ENCODE peak calls at places on chromosome 9, in seven cellular contexts. N is ovary, E is hepatocyte, O is prostate gland, C is adrenal gland, Q is suprapubic skin, I is fibroblast of lung. V is an unnamed sample.

GRCh38 chr9:111271481-111272080 is 58.4 kb downstream of the OR2K2 start:
- DNase-seq in N (no peak), E (no peak), O (no peak), C (no peak), Q (no peak), I (peak; percentile 51), V (no peak)

GRCh38 chr9:82882133-82882532 is 180.8 kb downstream of the RASEF start:
- DNase-seq in N (no peak), E (no peak), O (no peak), C (no peak), Q (no peak), I (peak; percentile 73), V (no peak)

GRCh38 chr9:127132921-127133647 is 10.6 kb upstream of the ANGPTL2 start:
- DNase-seq in N (peak; percentile 35), E (peak; percentile 68), O (peak; percentile 70), C (no peak), Q (peak; percentile 77), I (peak; percentile 61), V (peak; percentile 75)

GRCh38 chr9:88578486-88579362 is 43.7 kb downstream of the NXNL2 start:
- DNase-seq in N (peak; percentile 84), E (peak; percentile 90), O (peak; percentile 72), C (peak; percentile 83), Q (peak; percentile 86), I (peak; percentile 56), V (peak; percentile 87)

GRCh38 chr9:72718503-72718902 is 197.1 kb downstream of the TMC1 start:
- DNase-seq in N (no peak), E (no peak), O (no peak), C (no peak), Q (no peak), I (no peak), V (no peak)

GRCh38 chr9:73200694-73201432 is 49.2 kb downstream of the ANXA1 start:
- DNase-seq in N (no peak), E (peak; percentile 59), O (no peak), C (no peak), Q (no peak), I (peak; percentile 15), V (no peak)

GRCh38 chr9:123928471-123929176 is 1.3 kb downstream of the DENND1A start:
- DNase-seq in N (no peak), E (no peak), O (no peak), C (no peak), Q (no peak), I (peak; percentile 39), V (peak; percentile 9)

GRCh38 chr9:116632990-116633441 is 54.1 kb upstream of the TRIM32 start:
- DNase-seq in N (no peak), E (no peak), O (no peak), C (no peak), Q (no peak), I (peak; percentile 82), V (no peak)

GRCh38 chr9:13568446-13568845 is 289.0 kb upstream of the MPDZ start:
- DNase-seq in N (no peak), E (no peak), O (no peak), C (peak; percentile 15), Q (no peak), I (peak; percentile 41), V (no peak)

GRCh38 chr9:130458027-130458803 is 13.5 kb downstream of the ASS1 start:
- DNase-seq in N (no peak), E (no peak), O (no peak), C (no peak), Q (no peak), I (no peak), V (no peak)

GRCh38 chr9:87671478-87671877 is 54.4 kb upstream of the CTSL start:
- DNase-seq in N (no peak), E (no peak), O (no peak), C (no peak), Q (no peak), I (no peak), V (no peak)

GRCh38 chr9:70053864-70054263 is 10.2 kb downstream of the MAMDC2 start:
- DNase-seq in N (no peak), E (no peak), O (peak; percentile 79), C (no peak), Q (no peak), I (no peak), V (no peak)

GRCh38 chr9:113548221-113549041 is 84.9 kb downstream of the RGS3 start:
- DNase-seq in N (peak; percentile 61), E (peak; percentile 84), O (no peak), C (peak; percentile 86), Q (no peak), I (peak; percentile 88), V (peak; percentile 86)

GRCh38 chr9:104750185-104750762 is 2.8 kb downstream of the NIPSNAP3A start:
- DNase-seq in N (no peak), E (no peak), O (no peak), C (no peak), Q (no peak), I (no peak), V (no peak)
- TF ChIP-seq CTCF in N (no peak), E (no peak), O (no peak), C (no peak), Q (no peak), I (no peak), V (no peak)

DNA sequence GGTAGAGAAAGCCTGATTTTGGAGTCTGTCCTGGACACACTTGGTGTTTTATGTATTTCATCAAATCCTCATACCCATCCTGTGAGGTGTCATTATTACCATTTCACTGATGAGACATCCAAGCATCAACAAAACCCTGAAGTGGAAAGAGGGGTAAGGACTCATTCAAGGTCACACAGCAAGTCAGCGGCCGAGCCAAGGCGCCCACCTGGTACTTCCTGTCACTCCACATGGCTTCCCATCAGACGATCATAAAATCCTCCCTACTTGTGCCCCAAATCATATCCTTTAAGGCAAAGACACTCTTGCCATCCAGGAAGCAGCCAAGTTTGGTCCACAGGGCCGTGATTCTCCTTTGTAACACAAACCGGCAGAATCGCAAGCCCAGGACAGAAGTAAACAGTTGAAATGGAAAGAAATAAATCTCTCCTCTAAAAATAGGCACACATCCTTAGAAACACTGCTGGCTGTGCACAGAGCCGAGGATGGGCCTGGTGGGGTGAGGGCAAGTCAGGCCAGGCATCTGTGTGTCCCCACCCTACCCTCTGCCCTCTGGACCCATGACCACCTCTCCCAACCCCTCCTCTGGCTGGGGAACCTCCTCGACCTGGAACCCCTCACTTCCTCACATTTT is 30.4 kb downstream of the TMOD1 start:
- DNase-seq in N (peak; percentile 42), E (no peak), O (no peak), C (no peak), Q (no peak), I (no peak), V (no peak)
- H3K27ac ChIP-seq in N (peak overlapping the region; percentile 43), E (no peak overlapping the region), O (peak overlapping the region; percentile 22), C (no peak overlapping the region), Q (no peak overlapping the region), I (no peak overlapping the region), V (no peak overlapping the region)

GRCh38 chr9:90330215-90330614 is 312.4 kb downstream of the DIRAS2 start:
- DNase-seq in N (no peak), E (no peak), O (no peak), C (no peak), Q (no peak), I (no peak), V (no peak)

GRCh38 chr9:90326219-90326618 is 316.4 kb downstream of the DIRAS2 start:
- DNase-seq in N (no peak), E (no peak), O (no peak), C (no peak), Q (no peak), I (peak; percentile 25), V (no peak)

GRCh38 chr9:90333226-90333625 is 309.4 kb downstream of the DIRAS2 start:
- DNase-seq in N (no peak), E (no peak), O (no peak), C (no peak), Q (no peak), I (no peak), V (no peak)

DNA sequence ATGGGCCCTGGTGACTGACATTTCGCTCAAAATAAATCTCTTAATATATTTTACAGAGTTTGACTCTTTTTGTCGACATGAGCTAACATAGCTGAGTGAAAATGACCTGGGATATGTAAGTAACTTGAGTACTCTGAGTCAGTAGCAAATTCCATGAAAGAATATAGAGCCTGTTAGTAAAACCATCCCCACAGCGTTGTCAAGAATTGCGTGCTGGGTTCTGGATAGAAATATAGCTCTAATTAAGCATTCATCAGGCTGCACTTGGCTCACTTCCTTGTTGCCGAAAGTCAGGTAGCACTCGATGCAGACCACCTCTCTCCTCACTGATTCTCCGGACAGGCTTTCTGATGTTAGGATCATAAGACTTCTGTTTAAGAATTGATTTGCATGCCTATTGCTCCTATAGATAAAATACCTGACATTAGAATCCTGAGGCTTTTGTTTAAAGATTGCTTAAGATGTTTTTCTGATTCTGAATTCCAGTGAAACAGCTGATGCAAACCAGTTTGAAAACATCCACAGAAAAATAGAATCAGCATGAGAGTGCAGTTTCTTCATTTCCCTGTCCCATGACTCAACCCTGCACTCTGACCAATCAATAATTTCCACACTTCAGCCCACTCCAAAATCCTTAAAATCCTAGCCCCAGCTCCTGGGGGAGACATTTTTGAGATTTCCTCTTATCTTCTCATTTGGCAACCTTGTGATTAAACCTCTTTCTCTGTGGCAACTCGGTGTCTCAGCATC is 310.6 kb downstream of the DIRAS2 start:
- DNase-seq in N (no peak), E (peak; percentile 25), O (no peak), C (no peak), Q (no peak), I (peak; percentile 41), V (no peak)
- H3K4me3 ChIP-seq in N (no peak overlapping the region), E (no peak overlapping the region), O (no peak overlapping the region), C (no peak overlapping the region), Q (no peak overlapping the region), I (no peak overlapping the region), V (no peak overlapping the region)

GRCh38 chr9:121441163-121441562 is 58.5 kb downstream of the GGTA1 start:
- DNase-seq in N (no peak), E (no peak), O (no peak), C (no peak), Q (no peak), I (no peak), V (no peak)

GRCh38 chr9:121447341-121447834 is 52.3 kb downstream of the GGTA1 start:
- DNase-seq in N (no peak), E (no peak), O (no peak), C (no peak), Q (no peak), I (peak; percentile 91), V (no peak)

GRCh38 chr9:121450241-121450640 is 49.4 kb downstream of the GGTA1 start:
- DNase-seq in N (no peak), E (peak; percentile 46), O (peak; percentile 61), C (no peak), Q (no peak), I (no peak), V (no peak)

GRCh38 chr9:121449786-121450185 is 49.9 kb downstream of the GGTA1 start:
- DNase-seq in N (no peak), E (no peak), O (no peak), C (no peak), Q (no peak), I (no peak), V (no peak)

DNA sequence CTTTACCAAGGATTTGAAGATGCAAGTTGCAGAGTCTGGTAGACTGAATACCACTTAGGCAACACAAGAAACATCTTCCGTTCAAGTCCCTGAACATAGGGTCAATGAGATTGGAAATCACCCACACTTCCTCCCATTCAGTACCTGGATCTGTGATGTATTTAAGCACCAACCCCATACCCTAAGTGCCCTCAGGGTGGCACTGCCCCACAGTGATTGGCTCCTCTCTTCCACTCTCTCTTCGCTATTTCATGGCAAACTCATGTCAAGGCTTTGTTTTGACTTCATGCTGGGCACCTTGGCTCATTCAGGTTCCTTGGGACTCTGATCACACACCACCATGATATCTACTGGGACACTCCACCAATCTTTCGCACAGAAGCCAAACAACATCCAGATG is 53.7 kb downstream of the GGTA1 start:
- DNase-seq in N (no peak), E (no peak), O (no peak), C (no peak), Q (no peak), I (no peak), V (no peak)
- TF ChIP-seq CTCF in N (no peak), E (no peak), O (no peak), C (no peak), Q (peak; percentile 10), I (no peak), V (no peak)